ENCODE peak calls at places on chromosomes 13 and 19, in four cellular contexts. One of them, this sample, is unnamed.

GRCh38 chr19:35153701-35154534 is 617 bp upstream of the FXYD5 start:
- DNase-seq in HEK293T: peak
- DNase-seq in HepG2: no peak
- DNase-seq in K562: peak
- DNase-seq in this sample: no peak

GRCh38 chr19:15072930-15073647 is 8.9 kb upstream of the OR1I1 start:
- DNase-seq in HEK293T: no peak
- DNase-seq in HepG2: peak
- DNase-seq in K562: no peak
- DNase-seq in this sample: no peak

GRCh38 chr19:6674868-6675305 is 4.9 kb upstream of the TNFSF14 start:
- DNase-seq in HEK293T: no peak
- DNase-seq in HepG2: no peak
- DNase-seq in K562: peak
- DNase-seq in this sample: peak

GRCh38 chr19:4077800-4078683 is 11.3 kb upstream of the ZBTB7A start:
- DNase-seq in HEK293T: no peak
- DNase-seq in HepG2: no peak
- DNase-seq in K562: peak
- DNase-seq in this sample: no peak

GRCh38 chr13:90640976-90641375 is 706.5 kb upstream of the MIR17HG start:
- DNase-seq in HEK293T: no peak
- DNase-seq in HepG2: no peak
- DNase-seq in K562: no peak
- DNase-seq in this sample: no peak

GRCh38 chr19:49152218-49152550 is 3.0 kb downstream of the HRC start:
- DNase-seq in HEK293T: no peak
- DNase-seq in HepG2: no peak
- DNase-seq in K562: peak
- DNase-seq in this sample: no peak

GRCh38 chr19:55188620-55189019 is 8.5 kb upstream of the SYT5 start:
- DNase-seq in HEK293T: no peak
- DNase-seq in HepG2: no peak
- DNase-seq in K562: no peak
- DNase-seq in this sample: no peak

GRCh38 chr19:13765395-13766094 is 1.2 kb downstream of the MRI1 start:
- DNase-seq in HEK293T: peak
- DNase-seq in HepG2: peak
- DNase-seq in K562: no peak
- DNase-seq in this sample: no peak

GRCh38 chr13:113759525-113760137 is 605 bp downstream of the TMEM255B start:
- DNase-seq in HEK293T: peak
- DNase-seq in HepG2: no peak
- DNase-seq in K562: no peak
- DNase-seq in this sample: no peak

GRCh38 chr19:1813197-1813836 is 1.2 kb upstream of the ATP8B3 start:
- DNase-seq in HEK293T: no peak
- DNase-seq in HepG2: no peak
- DNase-seq in K562: no peak
- DNase-seq in this sample: no peak

GRCh38 chr13:107680115-107680514 is 535.2 kb downstream of the LIG4 start:
- DNase-seq in HEK293T: no peak
- DNase-seq in HepG2: no peak
- DNase-seq in K562: no peak
- DNase-seq in this sample: no peak

GRCh38 chr19:19539738-19540703 is 2.0 kb downstream of the CILP2 start:
- DNase-seq in HEK293T: peak
- DNase-seq in HepG2: no peak
- DNase-seq in K562: peak
- DNase-seq in this sample: no peak

GRCh38 chr13:44373601-44374347 is at the start of gene SERP2:
- DNase-seq in HEK293T: peak
- DNase-seq in HepG2: no peak
- DNase-seq in K562: no peak
- DNase-seq in this sample: no peak

GRCh38 chr13:105165449-105166125 is 1369.9 kb downstream of the EFNB2 start:
- DNase-seq in HEK293T: no peak
- DNase-seq in HepG2: no peak
- DNase-seq in K562: no peak
- DNase-seq in this sample: peak

GRCh38 chr19:8858260-8858659 is 26.1 kb downstream of the MBD3L1 start:
- DNase-seq in HEK293T: no peak
- DNase-seq in HepG2: no peak
- DNase-seq in K562: no peak
- DNase-seq in this sample: no peak

GRCh38 chr13:50127017-50127725 is 111.9 kb downstream of the KCNRG start:
- DNase-seq in HEK293T: no peak
- DNase-seq in HepG2: no peak
- DNase-seq in K562: no peak
- DNase-seq in this sample: no peak

GRCh38 chr19:1045247-1045603 is 5.3 kb downstream of the ABCA7 start:
- DNase-seq in HEK293T: peak
- DNase-seq in HepG2: peak
- DNase-seq in K562: peak
- DNase-seq in this sample: no peak

GRCh38 chr13:60509601-60510386 is 112.8 kb downstream of the TDRD3 start:
- DNase-seq in HEK293T: no peak
- DNase-seq in HepG2: no peak
- DNase-seq in K562: no peak
- DNase-seq in this sample: no peak

GRCh38 chr13:92838786-92839185 is 387.8 kb upstream of the GPC6 start:
- DNase-seq in HEK293T: no peak
- DNase-seq in HepG2: peak
- DNase-seq in K562: no peak
- DNase-seq in this sample: no peak

GRCh38 chr19:18049390-18049789 is 37.3 kb downstream of the IL12RB1 start:
- DNase-seq in HEK293T: no peak
- DNase-seq in HepG2: no peak
- DNase-seq in K562: no peak
- DNase-seq in this sample: no peak

GRCh38 chr13:27177852-27178251 is 6.2 kb upstream of the USP12 start:
- DNase-seq in HEK293T: no peak
- DNase-seq in HepG2: no peak
- DNase-seq in K562: peak
- DNase-seq in this sample: no peak

GRCh38 chr13:49499889-49500660 is 4.3 kb downstream of the PHF11 start:
- DNase-seq in HEK293T: no peak
- DNase-seq in HepG2: no peak
- DNase-seq in K562: no peak
- DNase-seq in this sample: no peak

GRCh38 chr19:38025908-38026307 is 118.9 kb downstream of the SIPA1L3 start:
- DNase-seq in HEK293T: no peak
- DNase-seq in HepG2: no peak
- DNase-seq in K562: no peak
- DNase-seq in this sample: no peak

GRCh38 chr13:53013113-53013512 is 15.5 kb upstream of the OLFM4 start:
- DNase-seq in HEK293T: no peak
- DNase-seq in HepG2: no peak
- DNase-seq in K562: no peak
- DNase-seq in this sample: no peak
- TF ChIP-seq FOXM1 in HEK293T: no peak
- TF ChIP-seq FOXM1 in HepG2: no peak
- TF ChIP-seq FOXM1 in K562: no peak
- TF ChIP-seq FOXM1 in this sample: no peak

GRCh38 chr13:40961224-40961623 is 57.9 kb downstream of the ELF1 start:
- DNase-seq in HEK293T: no peak
- DNase-seq in HepG2: no peak
- DNase-seq in K562: no peak
- DNase-seq in this sample: no peak
- TF ChIP-seq BHLHE40 in HEK293T: no peak
- TF ChIP-seq BHLHE40 in HepG2: no peak
- TF ChIP-seq BHLHE40 in K562: no peak
- TF ChIP-seq BHLHE40 in this sample: no peak

GRCh38 chr19:12723383-12723642 is 419 bp downstream of the TNPO2 start:
- DNase-seq in HEK293T: no peak
- DNase-seq in HepG2: no peak
- DNase-seq in K562: no peak
- DNase-seq in this sample: no peak
- TF ChIP-seq FOXM1 in HEK293T: no peak
- TF ChIP-seq FOXM1 in HepG2: no peak
- TF ChIP-seq FOXM1 in K562: no peak
- TF ChIP-seq FOXM1 in this sample: no peak

DNA sequence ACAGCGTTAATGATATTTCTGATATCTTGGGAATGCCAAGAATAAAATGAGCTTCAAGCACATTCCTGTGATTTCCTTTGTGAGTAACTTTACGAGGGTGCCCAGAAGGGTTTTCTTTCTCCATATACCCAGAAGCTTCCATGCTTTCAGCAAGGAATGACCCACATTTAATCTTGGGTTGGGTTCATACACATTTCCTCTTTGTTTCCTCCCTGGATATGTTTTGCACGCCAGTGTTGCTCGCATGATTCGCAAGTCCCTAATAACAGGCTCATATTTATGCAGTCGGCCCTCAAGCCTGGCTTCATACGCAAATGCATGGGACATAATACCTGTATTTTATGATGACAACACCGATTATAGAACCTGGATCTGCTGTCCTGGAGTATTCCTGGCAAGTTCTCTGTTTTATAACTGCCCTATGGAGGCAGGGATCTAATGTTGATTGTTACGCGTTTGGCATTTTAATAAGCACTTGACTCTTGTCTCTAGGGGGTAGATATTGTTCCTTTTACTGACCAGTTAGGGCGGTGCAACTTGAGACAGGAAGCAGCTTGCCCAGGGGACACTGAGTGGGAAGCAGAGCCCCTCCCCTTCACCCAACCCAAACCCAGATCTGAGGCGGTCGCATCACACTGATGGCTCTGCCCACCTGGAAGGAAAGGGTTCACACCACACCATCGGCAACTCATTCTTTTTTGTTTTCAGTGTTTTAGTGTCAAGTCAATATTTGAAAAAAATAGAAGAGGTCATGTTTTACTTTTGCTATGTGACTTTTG is 220.4 kb upstream of the SOX1 start:
- DNase-seq in HEK293T: no peak
- DNase-seq in HepG2: no peak
- DNase-seq in K562: no peak
- DNase-seq in this sample: no peak
- TF ChIP-seq BHLHE40 in HEK293T: no peak
- TF ChIP-seq BHLHE40 in HepG2: no peak
- TF ChIP-seq BHLHE40 in K562: no peak
- TF ChIP-seq BHLHE40 in this sample: no peak

GRCh38 chr13:110507678-110508381 is 53.7 kb downstream of the RAB20 start:
- DNase-seq in HEK293T: no peak
- DNase-seq in HepG2: no peak
- DNase-seq in K562: peak
- DNase-seq in this sample: no peak
- TF ChIP-seq FOXM1 in HEK293T: no peak
- TF ChIP-seq FOXM1 in HepG2: no peak
- TF ChIP-seq FOXM1 in K562: no peak
- TF ChIP-seq FOXM1 in this sample: no peak

DNA sequence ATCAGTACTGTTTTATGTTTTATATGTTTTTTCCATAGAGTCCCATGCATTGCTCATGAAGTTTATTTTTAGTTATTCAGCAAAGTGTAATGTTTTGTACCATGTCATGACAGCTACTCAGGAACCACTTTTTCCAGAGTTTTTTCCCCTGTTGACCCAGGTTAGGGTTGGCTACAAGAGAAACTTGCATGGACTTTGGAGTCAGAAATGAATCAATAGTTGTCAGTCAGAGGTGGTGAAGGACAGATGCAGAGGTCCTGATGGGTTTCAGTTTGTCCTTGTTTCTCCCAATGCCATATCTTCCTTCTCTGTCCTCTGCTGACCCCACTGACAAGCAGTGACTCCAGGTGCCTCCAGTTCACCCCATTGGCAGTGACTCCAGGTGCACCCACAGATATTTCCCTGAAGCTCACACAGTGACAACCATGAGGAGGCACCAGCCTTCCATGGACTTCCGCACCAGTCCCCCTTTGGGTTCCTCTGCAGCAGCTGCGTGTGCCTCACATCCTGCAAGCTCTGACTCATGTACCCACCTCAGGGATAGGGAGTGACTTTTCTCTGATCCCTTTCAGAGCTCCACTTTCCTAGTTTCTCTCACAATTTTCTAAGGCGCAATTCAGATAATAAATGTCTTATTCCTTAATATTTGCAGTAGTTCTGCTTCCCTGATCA is 92.1 kb downstream of the AKAP11 start:
- DNase-seq in HEK293T: no peak
- DNase-seq in HepG2: no peak
- DNase-seq in K562: no peak
- DNase-seq in this sample: no peak
- TF ChIP-seq BHLHE40 in HEK293T: no peak
- TF ChIP-seq BHLHE40 in HepG2: no peak
- TF ChIP-seq BHLHE40 in K562: no peak
- TF ChIP-seq BHLHE40 in this sample: no peak

GRCh38 chr19:47514151-47514868 is 553 bp downstream of the NAPA start:
- DNase-seq in HEK293T: no peak
- DNase-seq in HepG2: no peak
- DNase-seq in K562: peak
- DNase-seq in this sample: no peak
- TF ChIP-seq FOXM1 in HEK293T: no peak
- TF ChIP-seq FOXM1 in HepG2: no peak
- TF ChIP-seq FOXM1 in K562: no peak
- TF ChIP-seq FOXM1 in this sample: no peak

GRCh38 chr13:94595006-94595942 is 678 bp downstream of the TGDS start:
- DNase-seq in HEK293T: peak
- DNase-seq in HepG2: no peak
- DNase-seq in K562: peak
- DNase-seq in this sample: no peak
- TF ChIP-seq BHLHE40 in HEK293T: no peak
- TF ChIP-seq BHLHE40 in HepG2: no peak
- TF ChIP-seq BHLHE40 in K562: no peak
- TF ChIP-seq BHLHE40 in this sample: no peak